ENCODE peak calls at places on chromosomes 12 and 14, in four cellular contexts. One of them, this sample, is unnamed.

GRCh38 chr12:118430516-118430915 is 54.2 kb downstream of the SUDS3 start:
- DNase-seq in fibroblast of villous mesenchyme: no peak
- DNase-seq in prostate gland: no peak
- DNase-seq in BJ: no peak
- DNase-seq in this sample: no peak

GRCh38 chr12:116196226-116196625 is 81.3 kb downstream of the MED13L start:
- DNase-seq in BJ: no peak
- DNase-seq in fibroblast of villous mesenchyme: no peak
- DNase-seq in prostate gland: no peak
- DNase-seq in this sample: no peak

GRCh38 chr14:93832076-93832475 is 43.8 kb upstream of the PRIMA1 start:
- DNase-seq in prostate gland: no peak
- DNase-seq in fibroblast of villous mesenchyme: no peak
- DNase-seq in BJ: no peak
- DNase-seq in this sample: no peak

GRCh38 chr12:6222009-6222702 is 22.0 kb downstream of the CD9 start:
- DNase-seq in prostate gland: no peak
- DNase-seq in BJ: no peak
- DNase-seq in fibroblast of villous mesenchyme: no peak
- DNase-seq in this sample: no peak

GRCh38 chr14:61699092-61699491 is 3.8 kb downstream of the HIF1A start:
- DNase-seq in BJ: no peak
- DNase-seq in prostate gland: no peak
- DNase-seq in fibroblast of villous mesenchyme: no peak
- DNase-seq in this sample: no peak

GRCh38 chr12:121894633-121895032 is 6.0 kb downstream of the PSMD9 start:
- DNase-seq in BJ: no peak
- DNase-seq in prostate gland: no peak
- DNase-seq in fibroblast of villous mesenchyme: peak; percentile 58
- DNase-seq in this sample: no peak

GRCh38 chr12:50197297-50197727 is 30.1 kb upstream of the CERS5 start:
- DNase-seq in prostate gland: no peak
- DNase-seq in fibroblast of villous mesenchyme: no peak
- DNase-seq in BJ: no peak
- DNase-seq in this sample: no peak

GRCh38 chr12:121093487-121093891 is 39.2 kb upstream of the P2RX7 start:
- DNase-seq in fibroblast of villous mesenchyme: no peak
- DNase-seq in prostate gland: no peak
- DNase-seq in BJ: no peak
- DNase-seq in this sample: no peak

GRCh38 chr12:110741795-110742717 is 635 bp downstream of the PPP1CC start:
- DNase-seq in fibroblast of villous mesenchyme: peak; percentile 51
- DNase-seq in prostate gland: no peak
- DNase-seq in BJ: no peak
- DNase-seq in this sample: no peak

GRCh38 chr12:110581951-110582285 is 1.2 kb downstream of the PPTC7 start:
- DNase-seq in BJ: no peak
- DNase-seq in fibroblast of villous mesenchyme: no peak
- DNase-seq in prostate gland: peak; percentile 12
- DNase-seq in this sample: no peak

GRCh38 chr12:98838282-98838681 is 193.2 kb downstream of the APAF1 start:
- DNase-seq in fibroblast of villous mesenchyme: peak; percentile 3
- DNase-seq in prostate gland: no peak
- DNase-seq in BJ: no peak
- DNase-seq in this sample: no peak

GRCh38 chr14:88384653-88385205 is 728 bp upstream of the SPATA7 start:
- DNase-seq in BJ: no peak
- DNase-seq in prostate gland: no peak
- DNase-seq in fibroblast of villous mesenchyme: peak; percentile 6
- DNase-seq in this sample: no peak

GRCh38 chr12:108907861-108908302 is 28.0 kb downstream of the DAO start:
- DNase-seq in fibroblast of villous mesenchyme: no peak
- DNase-seq in BJ: no peak
- DNase-seq in prostate gland: no peak
- DNase-seq in this sample: no peak

GRCh38 chr12:93526786-93527428 is 45.6 kb upstream of the SOCS2 start:
- DNase-seq in prostate gland: no peak
- DNase-seq in fibroblast of villous mesenchyme: peak; percentile 85
- DNase-seq in BJ: peak; percentile 50
- DNase-seq in this sample: no peak

GRCh38 chr12:69388371-69388770 is 28.8 kb downstream of the YEATS4 start:
- DNase-seq in prostate gland: no peak
- DNase-seq in fibroblast of villous mesenchyme: peak; percentile 85
- DNase-seq in BJ: peak; percentile 34
- DNase-seq in this sample: peak; percentile 15

GRCh38 chr12:26863515-26863914 is 30.5 kb upstream of the ITPR2 start:
- DNase-seq in fibroblast of villous mesenchyme: peak; percentile 33
- DNase-seq in BJ: no peak
- DNase-seq in prostate gland: no peak
- DNase-seq in this sample: no peak

GRCh38 chr12:98646165-98646764 is 1.2 kb downstream of the APAF1 start:
- DNase-seq in fibroblast of villous mesenchyme: peak; percentile 20
- DNase-seq in BJ: no peak
- DNase-seq in prostate gland: no peak
- DNase-seq in this sample: no peak

GRCh38 chr12:45336331-45336730 is 120.4 kb downstream of the ANO6 start:
- DNase-seq in BJ: peak; percentile 64
- DNase-seq in prostate gland: no peak
- DNase-seq in fibroblast of villous mesenchyme: peak; percentile 98
- DNase-seq in this sample: no peak

GRCh38 chr12:69739287-69740191 is 879 bp downstream of the RAB3IP start:
- DNase-seq in fibroblast of villous mesenchyme: peak; percentile 40
- DNase-seq in BJ: no peak
- DNase-seq in prostate gland: peak; percentile 39
- DNase-seq in this sample: peak; percentile 56

GRCh38 chr14:105968291-105968690 is 441.9 kb downstream of the TMEM121 start:
- DNase-seq in fibroblast of villous mesenchyme: no peak
- DNase-seq in BJ: no peak
- DNase-seq in prostate gland: no peak
- DNase-seq in this sample: no peak

GRCh38 chr12:646303-647038 is 16.8 kb downstream of the NINJ2 start:
- DNase-seq in BJ: no peak
- DNase-seq in prostate gland: peak; percentile 28
- DNase-seq in fibroblast of villous mesenchyme: peak; percentile 37
- DNase-seq in this sample: no peak

GRCh38 chr14:20657216-20658211 is 16.0 kb upstream of the OR6S1 start:
- DNase-seq in fibroblast of villous mesenchyme: no peak
- DNase-seq in BJ: no peak
- DNase-seq in prostate gland: no peak
- DNase-seq in this sample: no peak
- TF ChIP-seq CTCF in fibroblast of villous mesenchyme: no peak
- TF ChIP-seq CTCF in BJ: peak; percentile 9
- TF ChIP-seq CTCF in prostate gland: no peak
- TF ChIP-seq CTCF in this sample: no peak

GRCh38 chr14:52650774-52651173 is 44.6 kb downstream of the ERO1A start:
- DNase-seq in prostate gland: no peak
- DNase-seq in BJ: no peak
- DNase-seq in fibroblast of villous mesenchyme: peak; percentile 11
- DNase-seq in this sample: no peak
- TF ChIP-seq CTCF in prostate gland: no peak
- TF ChIP-seq CTCF in BJ: no peak
- TF ChIP-seq CTCF in fibroblast of villous mesenchyme: peak; percentile 25
- TF ChIP-seq CTCF in this sample: no peak

GRCh38 chr14:50599700-50600444 is 39.9 kb downstream of the ATL1 start:
- DNase-seq in fibroblast of villous mesenchyme: peak; percentile 72
- DNase-seq in prostate gland: no peak
- DNase-seq in BJ: no peak
- DNase-seq in this sample: peak; percentile 17
- TF ChIP-seq CTCF in fibroblast of villous mesenchyme: peak; percentile 62
- TF ChIP-seq CTCF in prostate gland: peak; percentile 49
- TF ChIP-seq CTCF in BJ: peak; percentile 63
- TF ChIP-seq CTCF in this sample: peak; percentile 54

DNA sequence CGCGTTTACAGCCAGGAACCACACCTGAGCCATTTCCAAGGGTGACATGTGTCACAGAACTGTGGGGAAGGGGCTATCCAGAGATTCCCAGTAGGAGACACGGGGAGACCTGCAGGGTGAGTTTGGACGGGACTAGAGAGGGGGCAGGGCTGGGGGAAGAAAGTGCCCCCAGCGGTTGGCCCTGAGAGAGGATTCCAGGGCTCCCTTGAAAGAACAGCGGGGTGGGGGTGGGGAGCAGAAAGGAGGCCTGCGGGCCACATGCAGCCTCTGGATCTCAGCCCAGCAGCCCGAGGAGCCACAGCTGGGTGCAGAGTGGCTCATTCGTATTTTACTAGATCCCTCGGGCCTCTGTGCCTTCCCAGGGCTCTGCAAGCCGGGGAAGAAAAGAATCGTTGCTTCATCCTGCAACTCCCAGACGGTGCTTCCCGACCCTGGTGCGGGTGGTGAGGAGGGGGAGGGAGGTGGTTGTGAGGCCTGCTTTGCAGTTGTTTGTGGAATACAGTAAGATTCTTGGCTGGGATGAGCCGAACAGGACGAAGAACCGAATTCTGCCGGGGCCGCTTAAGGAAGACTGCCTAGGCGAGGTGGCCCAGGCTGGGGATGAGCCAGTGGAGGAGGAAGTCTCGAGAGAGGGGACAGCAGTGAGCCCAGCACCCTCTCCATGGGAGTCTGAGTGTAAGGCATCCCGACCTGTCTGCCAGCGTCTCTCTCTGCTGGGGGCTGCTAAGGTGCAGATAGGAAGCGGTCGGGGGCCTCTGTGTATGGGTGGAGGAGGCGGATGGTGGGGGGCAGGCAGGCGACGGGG is 36.1 kb upstream of the ANKRD9 start:
- DNase-seq in fibroblast of villous mesenchyme: peak; percentile 92
- DNase-seq in BJ: peak; percentile 33
- DNase-seq in prostate gland: no peak
- DNase-seq in this sample: no peak
- TF ChIP-seq CTCF in fibroblast of villous mesenchyme: peak; percentile 10
- TF ChIP-seq CTCF in BJ: peak; percentile 33
- TF ChIP-seq CTCF in prostate gland: no peak
- TF ChIP-seq CTCF in this sample: no peak

DNA sequence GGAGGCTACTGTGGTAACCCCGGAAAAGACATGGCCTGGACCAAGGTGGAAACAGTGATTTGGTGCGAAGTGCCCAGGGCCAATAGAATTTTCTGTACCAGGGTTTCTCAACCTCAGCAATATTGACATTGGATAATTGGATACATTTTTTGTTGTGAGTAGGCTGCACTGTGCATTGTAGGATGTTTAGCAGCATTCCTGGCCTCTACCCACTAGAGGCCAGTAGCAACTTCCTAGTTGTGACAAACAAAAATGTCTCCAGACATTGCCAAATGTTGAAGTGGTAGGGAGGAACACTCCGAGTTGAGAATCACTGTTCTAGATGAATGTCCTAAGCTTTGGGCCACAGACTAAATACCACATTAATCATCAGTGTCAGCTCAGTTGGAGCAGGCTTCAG is 6.2 kb upstream of the CGRRF1 start:
- DNase-seq in fibroblast of villous mesenchyme: peak; percentile 42
- DNase-seq in BJ: no peak
- DNase-seq in prostate gland: no peak
- DNase-seq in this sample: no peak
- TF ChIP-seq CTCF in fibroblast of villous mesenchyme: peak; percentile 56
- TF ChIP-seq CTCF in BJ: peak; percentile 62
- TF ChIP-seq CTCF in prostate gland: no peak
- TF ChIP-seq CTCF in this sample: peak; percentile 15

GRCh38 chr14:66109426-66109825 is 376.7 kb upstream of the CCDC196 start:
- DNase-seq in fibroblast of villous mesenchyme: no peak
- DNase-seq in BJ: no peak
- DNase-seq in prostate gland: no peak
- DNase-seq in this sample: no peak
- TF ChIP-seq CTCF in fibroblast of villous mesenchyme: no peak
- TF ChIP-seq CTCF in BJ: no peak
- TF ChIP-seq CTCF in prostate gland: no peak
- TF ChIP-seq CTCF in this sample: no peak

GRCh38 chr14:76958020-76958965 is 70.2 kb downstream of the IRF2BPL start:
- DNase-seq in prostate gland: no peak
- DNase-seq in BJ: no peak
- DNase-seq in fibroblast of villous mesenchyme: no peak
- DNase-seq in this sample: no peak

GRCh38 chr14:76954791-76955190 is 73.7 kb downstream of the IRF2BPL start:
- DNase-seq in fibroblast of villous mesenchyme: no peak
- DNase-seq in prostate gland: no peak
- DNase-seq in BJ: no peak
- DNase-seq in this sample: no peak

GRCh38 chr14:76957224-76957881 is 71.2 kb downstream of the IRF2BPL start:
- DNase-seq in BJ: no peak
- DNase-seq in fibroblast of villous mesenchyme: no peak
- DNase-seq in prostate gland: no peak
- DNase-seq in this sample: no peak

GRCh38 chr14:76955575-76956252 is 72.8 kb downstream of the IRF2BPL start:
- DNase-seq in fibroblast of villous mesenchyme: peak; percentile 75
- DNase-seq in prostate gland: peak; percentile 48
- DNase-seq in BJ: no peak
- DNase-seq in this sample: peak; percentile 66

DNA sequence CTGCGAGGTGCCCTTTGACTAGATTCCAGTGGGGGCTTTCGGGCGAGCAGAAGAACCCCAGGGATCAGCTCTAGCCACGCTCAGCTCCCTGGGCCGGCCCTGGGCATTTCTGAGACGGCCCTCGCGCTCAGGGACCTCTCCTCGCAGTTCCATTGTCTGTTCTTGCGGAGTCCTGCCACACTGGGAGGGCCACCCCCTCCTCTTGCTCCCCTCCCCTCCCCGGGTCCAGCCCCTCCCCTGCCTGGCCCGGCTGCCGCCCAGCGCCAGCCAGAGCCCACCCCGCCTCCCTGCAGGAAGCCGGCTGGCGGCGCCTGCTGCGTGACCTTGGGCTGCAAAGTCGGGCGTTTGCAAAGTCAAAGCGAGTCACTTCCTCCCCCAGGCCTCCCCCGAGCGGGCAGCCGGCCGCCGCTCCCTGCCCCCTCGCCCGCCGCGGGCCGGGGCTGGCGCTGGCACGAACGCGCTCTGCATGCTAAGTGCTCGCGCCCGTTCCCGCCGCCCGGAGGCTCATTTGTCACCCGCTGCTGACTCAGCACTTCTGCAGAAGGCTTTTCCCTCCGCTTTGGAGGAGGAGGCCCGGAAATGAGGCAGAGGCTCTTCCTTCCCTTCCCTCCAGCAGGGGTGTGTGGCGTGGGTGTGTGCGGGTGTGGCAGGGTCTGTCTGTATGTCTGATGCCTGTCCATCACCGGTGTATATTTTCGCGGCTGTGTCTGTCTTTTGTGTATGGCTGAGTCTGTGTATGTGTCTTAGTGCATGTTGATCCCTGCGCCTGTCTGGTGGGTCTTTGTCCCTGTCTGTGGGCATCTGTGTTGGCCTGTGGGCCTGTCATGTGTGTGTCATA is 72.0 kb downstream of the IRF2BPL start:
- DNase-seq in prostate gland: peak; percentile 83
- DNase-seq in BJ: peak; percentile 78
- DNase-seq in fibroblast of villous mesenchyme: peak; percentile 93
- DNase-seq in this sample: peak; percentile 54
- TF ChIP-seq CTCF in prostate gland: peak; percentile 12
- TF ChIP-seq CTCF in BJ: peak; percentile 2
- TF ChIP-seq CTCF in fibroblast of villous mesenchyme: no peak
- TF ChIP-seq CTCF in this sample: no peak

GRCh38 chr12:33609910-33610309 is 170.3 kb upstream of the SYT10 start:
- DNase-seq in BJ: no peak
- DNase-seq in prostate gland: no peak
- DNase-seq in fibroblast of villous mesenchyme: no peak
- DNase-seq in this sample: no peak

GRCh38 chr12:33605776-33606175 is 166.2 kb upstream of the SYT10 start:
- DNase-seq in fibroblast of villous mesenchyme: no peak
- DNase-seq in prostate gland: no peak
- DNase-seq in BJ: no peak
- DNase-seq in this sample: no peak
- TF ChIP-seq CTCF in fibroblast of villous mesenchyme: no peak
- TF ChIP-seq CTCF in prostate gland: no peak
- TF ChIP-seq CTCF in BJ: no peak
- TF ChIP-seq CTCF in this sample: no peak

This sample was measured in GM10248.